ENCODE peak calls at places on chromosomes 11 and 22, in nine cellular contexts. K is HFF-Myc; E is AG09309; N is fibroblast of the aortic adventitia; L is vagina; F is HepG2; R is AG04450; X is CD8-positive, alpha-beta T cell; D is BE2C. Y is an unnamed sample.

GRCh38 chr11:6602096-6602940 is 1.1 kb downstream of the RRP8 start:
- DNase-seq in X (no peak), D (no peak), L (peak), R (no peak), K (no peak), N (no peak), F (no peak), E (no peak), Y (no peak)

GRCh38 chr11:73189315-73189714 is 28.8 kb upstream of the P2RY2 start:
- DNase-seq in L (no peak), F (no peak), R (no peak), X (no peak), E (no peak), N (no peak), K (no peak), D (no peak), Y (no peak)

GRCh38 chr11:16936643-16937042 is 77.6 kb downstream of the PLEKHA7 start:
- DNase-seq in K (no peak), R (no peak), D (no peak), X (no peak), N (no peak), E (no peak), F (no peak), L (no peak), Y (no peak)

GRCh38 chr11:73001615-73002014 is 140.5 kb downstream of the FCHSD2 start:
- DNase-seq in F (no peak), R (no peak), K (no peak), L (no peak), N (peak), D (no peak), E (no peak), X (no peak), Y (no peak)

GRCh38 chr11:123062892-123063395 is 1.0 kb upstream of the HSPA8 start:
- DNase-seq in R (peak), D (no peak), N (peak), L (no peak), K (no peak), X (no peak), E (peak), F (no peak), Y (no peak)

GRCh38 chr11:121864660-121865059 is 251.4 kb downstream of the BLID start:
- DNase-seq in F (peak), K (no peak), R (no peak), D (no peak), L (no peak), N (no peak), E (no peak), X (no peak), Y (no peak)

GRCh38 chr22:49663823-49664222 is 163.8 kb downstream of the BRD1 start:
- DNase-seq in X (no peak), L (no peak), K (no peak), R (no peak), E (no peak), D (no peak), N (no peak), F (no peak), Y (no peak)

GRCh38 chr11:2750601-2751522 is 51.1 kb upstream of the KCNQ1OT1 start:
- DNase-seq in N (no peak), L (no peak), X (no peak), R (no peak), D (peak), F (no peak), K (no peak), E (no peak), Y (peak)

GRCh38 chr11:62005231-62005661 is 37.8 kb upstream of the FTH1 start:
- DNase-seq in D (no peak), L (no peak), F (no peak), N (peak), K (no peak), X (no peak), E (no peak), R (no peak), Y (peak)

GRCh38 chr22:31130873-31131272 is 8.1 kb downstream of the INPP5J start:
- DNase-seq in E (no peak), F (peak), L (no peak), X (no peak), K (no peak), R (no peak), D (no peak), N (no peak), Y (no peak)
- TF ChIP-seq CTCF in E (no peak), F (no peak), L (no peak), X (no peak), K (no peak), R (no peak), D (no peak), N (no peak), Y (no peak)

DNA sequence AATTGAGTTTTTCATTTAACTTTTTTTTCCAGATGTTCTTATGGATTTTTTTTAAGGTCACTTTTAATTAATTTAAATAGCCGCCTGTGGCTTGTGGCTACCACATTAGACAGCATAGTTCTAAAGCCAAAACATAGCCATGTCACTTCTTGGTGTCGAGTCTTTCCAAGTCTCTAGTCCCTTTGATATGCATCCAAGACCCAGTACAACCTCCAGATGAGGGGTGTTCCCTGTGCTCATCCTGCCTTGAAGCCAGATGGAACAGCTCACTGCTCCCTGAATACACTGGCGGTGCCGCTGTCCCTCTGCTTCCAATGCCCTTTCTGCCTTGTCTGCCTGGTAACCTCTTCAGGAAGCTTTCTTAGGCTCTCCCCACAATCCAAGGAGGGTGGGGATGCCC is 338.0 kb downstream of the TENM4 start:
- DNase-seq in F (no peak), R (no peak), N (no peak), K (no peak), D (no peak), L (no peak), X (no peak), E (no peak), Y (no peak)
- TF ChIP-seq CTCF in F (no peak), R (no peak), N (no peak), K (no peak), D (no peak), L (no peak), X (no peak), E (no peak), Y (no peak)

GRCh38 chr22:35292786-35293185 is 6.9 kb upstream of the TOM1 start:
- DNase-seq in N (no peak), E (no peak), F (no peak), R (no peak), L (no peak), K (no peak), X (no peak), D (no peak), Y (no peak)
- TF ChIP-seq CTCF in N (no peak), E (no peak), F (no peak), R (no peak), L (no peak), K (no peak), X (no peak), D (no peak), Y (no peak)

GRCh38 chr11:120385110-120385509 is 48.9 kb downstream of the ARHGEF12 start:
- DNase-seq in E (no peak), L (no peak), D (peak), F (no peak), R (no peak), X (no peak), N (no peak), K (no peak), Y (no peak)
- TF ChIP-seq CTCF in E (no peak), L (no peak), D (peak), F (no peak), R (no peak), X (no peak), N (no peak), K (no peak), Y (no peak)

DNA sequence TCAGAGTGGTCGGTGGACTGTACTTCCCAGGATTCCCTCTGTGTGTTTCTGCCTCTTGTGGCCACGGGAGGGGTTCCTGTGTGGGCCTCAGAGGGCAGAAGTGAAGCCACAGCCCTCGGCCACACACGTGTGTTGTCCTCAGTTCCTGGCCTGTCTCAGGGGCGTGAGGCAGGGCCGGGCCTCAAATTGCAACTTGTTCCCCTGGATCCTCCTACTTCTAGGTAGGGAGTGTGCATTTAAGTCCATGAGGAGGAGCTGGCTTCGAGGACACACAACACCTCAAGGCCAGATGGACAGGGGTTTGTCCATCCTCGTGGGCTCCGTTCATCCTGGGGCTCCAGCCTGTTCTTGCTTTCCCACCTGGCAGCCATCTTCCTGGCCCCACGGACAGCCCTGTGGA is 573.0 kb downstream of the TBC1D22A start:
- DNase-seq in K (no peak), D (no peak), R (no peak), L (peak), N (no peak), X (no peak), F (no peak), E (no peak), Y (no peak)
- TF ChIP-seq CTCF in K (no peak), D (no peak), R (no peak), L (no peak), N (no peak), X (no peak), F (no peak), E (no peak), Y (no peak)

DNA sequence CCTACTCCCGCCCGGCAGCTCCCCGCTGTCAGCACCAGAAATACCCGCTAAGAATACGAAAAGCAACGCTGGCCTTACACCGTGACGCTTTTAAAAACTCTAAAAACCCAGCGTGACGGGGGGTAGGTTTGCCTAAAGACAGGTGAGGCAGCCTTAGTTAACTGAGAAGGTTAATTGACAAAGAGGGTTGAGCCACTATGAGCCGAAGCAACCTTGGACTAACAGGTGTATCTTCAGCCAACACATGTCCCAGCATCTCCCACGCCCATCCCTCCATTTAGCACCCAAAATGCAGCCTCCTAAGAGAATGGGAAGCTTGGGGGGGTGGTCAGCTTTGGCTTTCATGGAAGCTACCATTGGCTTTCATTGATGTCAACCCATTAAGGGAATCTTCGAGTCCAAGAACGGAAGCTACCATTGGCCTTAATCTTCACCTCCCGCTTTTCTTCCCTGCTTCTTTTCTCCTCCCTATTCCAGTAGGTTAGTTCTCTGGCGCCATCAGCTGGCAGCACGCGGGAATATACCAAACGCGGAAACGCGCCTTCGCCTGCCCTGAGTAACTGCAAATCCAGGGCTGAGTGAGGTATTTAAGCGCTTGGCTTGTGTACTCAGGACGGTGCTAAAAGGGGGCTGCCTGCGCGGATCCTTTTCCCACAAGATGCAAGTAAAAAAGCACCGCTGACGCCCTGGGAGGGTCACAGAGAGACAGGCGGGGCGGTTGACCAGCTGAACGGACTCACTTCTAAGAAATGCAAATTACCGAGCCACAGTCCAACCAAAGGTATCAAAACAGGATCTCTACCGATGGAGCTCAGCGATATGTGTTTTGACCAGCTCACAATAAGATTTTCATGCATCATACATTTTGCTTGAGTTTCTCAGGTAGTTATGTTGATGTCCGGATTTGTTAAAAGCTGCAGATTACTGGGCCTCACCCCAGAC is 38.5 kb upstream of the GLYATL1 start:
- DNase-seq in R (peak), F (peak), D (peak), L (no peak), N (peak), E (peak), K (no peak), X (no peak), Y (peak)
- TF ChIP-seq CTCF in R (peak), F (peak), D (peak), L (no peak), N (peak), E (peak), K (peak), X (no peak), Y (peak)

GRCh38 chr22:38843201-38843715 is 570 bp downstream of the NPTXR start:
- DNase-seq in K (no peak), N (peak), F (peak), L (no peak), D (peak), X (peak), E (no peak), R (peak), Y (peak)
- TF ChIP-seq CTCF in K (no peak), N (peak), F (peak), L (no peak), D (peak), X (no peak), E (peak), R (peak), Y (peak)

GRCh38 chr11:107017433-107018227 is 646 bp downstream of the GUCY1A2 start:
- DNase-seq in E (no peak), N (no peak), X (no peak), D (peak), R (no peak), L (no peak), F (peak), K (no peak), Y (peak)
- TF ChIP-seq CTCF in E (peak), N (peak), X (no peak), D (peak), R (peak), L (peak), F (peak), K (peak), Y (peak)